ENCODE peak calls at places on chromosomes 2 and 18, in seven cellular contexts. One of them, this sample, is unnamed.

GRCh38 chr18:2893056-2893455 is 46.2 kb downstream of the EMILIN2 start:
- DNase-seq in lower leg skin: peak
- DNase-seq in right cardiac atrium: no peak
- DNase-seq in stimulated activated CD8-positive, alpha-beta memory T cell treated with anti-CD3 and anti-CD28 coated beads, Interleukin-2, amount 100 ng/mL, for 48 hours: no peak
- DNase-seq in GM06990: no peak
- DNase-seq in amniotic stem cell: no peak
- DNase-seq in SK-N-SH: no peak
- DNase-seq in this sample: no peak

GRCh38 chr18:75248426-75249191 is 38.0 kb downstream of the TSHZ1 start:
- DNase-seq in SK-N-SH: no peak
- DNase-seq in amniotic stem cell: no peak
- DNase-seq in stimulated activated CD8-positive, alpha-beta memory T cell treated with anti-CD3 and anti-CD28 coated beads, Interleukin-2, amount 100 ng/mL, for 48 hours: no peak
- DNase-seq in GM06990: no peak
- DNase-seq in right cardiac atrium: no peak
- DNase-seq in lower leg skin: no peak
- DNase-seq in this sample: no peak

GRCh38 chr2:113966832-113967231 is 76.9 kb downstream of the ACTR3 start:
- DNase-seq in SK-N-SH: no peak
- DNase-seq in right cardiac atrium: no peak
- DNase-seq in stimulated activated CD8-positive, alpha-beta memory T cell treated with anti-CD3 and anti-CD28 coated beads, Interleukin-2, amount 100 ng/mL, for 48 hours: no peak
- DNase-seq in GM06990: no peak
- DNase-seq in amniotic stem cell: no peak
- DNase-seq in lower leg skin: no peak
- DNase-seq in this sample: no peak

GRCh38 chr2:109143214-109144187 is 14.5 kb downstream of the SH3RF3 start:
- DNase-seq in lower leg skin: no peak
- DNase-seq in right cardiac atrium: no peak
- DNase-seq in GM06990: peak
- DNase-seq in SK-N-SH: no peak
- DNase-seq in amniotic stem cell: no peak
- DNase-seq in stimulated activated CD8-positive, alpha-beta memory T cell treated with anti-CD3 and anti-CD28 coated beads, Interleukin-2, amount 100 ng/mL, for 48 hours: no peak
- DNase-seq in this sample: no peak

GRCh38 chr2:129733041-129733440 is 246.4 kb upstream of the RAB6C start:
- DNase-seq in stimulated activated CD8-positive, alpha-beta memory T cell treated with anti-CD3 and anti-CD28 coated beads, Interleukin-2, amount 100 ng/mL, for 48 hours: no peak
- DNase-seq in right cardiac atrium: no peak
- DNase-seq in lower leg skin: peak
- DNase-seq in GM06990: no peak
- DNase-seq in amniotic stem cell: no peak
- DNase-seq in SK-N-SH: no peak
- DNase-seq in this sample: no peak

GRCh38 chr2:55430536-55430935 is 10.9 kb upstream of the CCDC88A start:
- DNase-seq in GM06990: no peak
- DNase-seq in lower leg skin: no peak
- DNase-seq in right cardiac atrium: no peak
- DNase-seq in stimulated activated CD8-positive, alpha-beta memory T cell treated with anti-CD3 and anti-CD28 coated beads, Interleukin-2, amount 100 ng/mL, for 48 hours: no peak
- DNase-seq in SK-N-SH: no peak
- DNase-seq in amniotic stem cell: no peak
- DNase-seq in this sample: peak

GRCh38 chr18:46311491-46311890 is 207.3 kb downstream of the HAUS1 start:
- DNase-seq in stimulated activated CD8-positive, alpha-beta memory T cell treated with anti-CD3 and anti-CD28 coated beads, Interleukin-2, amount 100 ng/mL, for 48 hours: no peak
- DNase-seq in GM06990: no peak
- DNase-seq in SK-N-SH: no peak
- DNase-seq in amniotic stem cell: no peak
- DNase-seq in lower leg skin: no peak
- DNase-seq in right cardiac atrium: no peak
- DNase-seq in this sample: no peak

GRCh38 chr2:191789791-191790190 is 57.1 kb downstream of the CAVIN2 start:
- DNase-seq in lower leg skin: no peak
- DNase-seq in GM06990: no peak
- DNase-seq in SK-N-SH: no peak
- DNase-seq in amniotic stem cell: no peak
- DNase-seq in stimulated activated CD8-positive, alpha-beta memory T cell treated with anti-CD3 and anti-CD28 coated beads, Interleukin-2, amount 100 ng/mL, for 48 hours: no peak
- DNase-seq in right cardiac atrium: no peak
- DNase-seq in this sample: no peak

GRCh38 chr2:85740193-85740592 is 13.6 kb upstream of the ATOH8 start:
- DNase-seq in stimulated activated CD8-positive, alpha-beta memory T cell treated with anti-CD3 and anti-CD28 coated beads, Interleukin-2, amount 100 ng/mL, for 48 hours: no peak
- DNase-seq in SK-N-SH: no peak
- DNase-seq in amniotic stem cell: no peak
- DNase-seq in lower leg skin: no peak
- DNase-seq in GM06990: no peak
- DNase-seq in right cardiac atrium: no peak
- DNase-seq in this sample: no peak

GRCh38 chr2:118059919-118060478 is 28.3 kb upstream of the INSIG2 start:
- DNase-seq in lower leg skin: no peak
- DNase-seq in SK-N-SH: no peak
- DNase-seq in stimulated activated CD8-positive, alpha-beta memory T cell treated with anti-CD3 and anti-CD28 coated beads, Interleukin-2, amount 100 ng/mL, for 48 hours: no peak
- DNase-seq in GM06990: peak
- DNase-seq in amniotic stem cell: no peak
- DNase-seq in right cardiac atrium: no peak
- DNase-seq in this sample: no peak

GRCh38 chr2:112621792-112622527 is 23.8 kb upstream of the SLC20A1 start:
- DNase-seq in SK-N-SH: no peak
- DNase-seq in right cardiac atrium: no peak
- DNase-seq in amniotic stem cell: no peak
- DNase-seq in stimulated activated CD8-positive, alpha-beta memory T cell treated with anti-CD3 and anti-CD28 coated beads, Interleukin-2, amount 100 ng/mL, for 48 hours: no peak
- DNase-seq in GM06990: no peak
- DNase-seq in lower leg skin: peak
- DNase-seq in this sample: no peak

GRCh38 chr18:446941-447560 is 53.5 kb downstream of the COLEC12 start:
- DNase-seq in right cardiac atrium: no peak
- DNase-seq in GM06990: no peak
- DNase-seq in stimulated activated CD8-positive, alpha-beta memory T cell treated with anti-CD3 and anti-CD28 coated beads, Interleukin-2, amount 100 ng/mL, for 48 hours: no peak
- DNase-seq in SK-N-SH: no peak
- DNase-seq in lower leg skin: no peak
- DNase-seq in amniotic stem cell: no peak
- DNase-seq in this sample: no peak